ENCODE peak calls at places on chromosome 10, in five cellular contexts. W is ecto neural progenitor cell, Z is neural progenitor cell, O is HFF-Myc, F is HEK293T. P is an unnamed sample.
A peak's percentile ranks its signal among the peaks of the same experiment; 100 is the strongest.

GRCh38 chr10:110168601-110169481 is 38.6 kb upstream of the MXI1 start:
- DNase-seq in W (no peak), Z (no peak), O (no peak), F (no peak), P (no peak)

GRCh38 chr10:124353896-124354295 is 64.8 kb downstream of the OAT start:
- DNase-seq in W (no peak), Z (peak; percentile 18), O (no peak), F (no peak), P (no peak)

GRCh38 chr10:115026041-115026779 is 67.0 kb upstream of the ATRNL1 start:
- DNase-seq in W (no peak), Z (no peak), O (no peak), F (no peak), P (no peak)

GRCh38 chr10:118151461-118151860 is 104.7 kb upstream of the RAB11FIP2 start:
- DNase-seq in W (no peak), Z (no peak), O (no peak), F (no peak), P (no peak)

GRCh38 chr10:122021421-122021820 is 32.5 kb downstream of the TACC2 start:
- DNase-seq in W (no peak), Z (no peak), O (peak; percentile 48), F (no peak), P (peak; percentile 29)

GRCh38 chr10:47046321-47047126 is 135.3 kb downstream of the PTPN20 start:
- DNase-seq in W (no peak), Z (no peak), O (no peak), F (no peak), P (no peak)

GRCh38 chr10:75857896-75858295 is 426.5 kb downstream of the LRMDA start:
- DNase-seq in W (no peak), Z (no peak), O (no peak), F (no peak), P (no peak)

GRCh38 chr10:93573051-93573909 is 6.8 kb downstream of the FFAR4 start:
- DNase-seq in W (no peak), Z (no peak), O (no peak), F (no peak), P (no peak)

GRCh38 chr10:80569131-80569895 is 31.6 kb downstream of the SH2D4B start:
- DNase-seq in W (no peak), Z (no peak), O (no peak), F (no peak), P (no peak)

GRCh38 chr10:125886914-125887512 is 5.9 kb upstream of the DHX32 start:
- DNase-seq in W (no peak), Z (no peak), O (no peak), F (no peak), P (no peak)

GRCh38 chr10:123459371-123460224 is 206.6 kb upstream of the GPR26 start:
- DNase-seq in W (no peak), Z (no peak), O (no peak), F (no peak), P (no peak)

GRCh38 chr10:70477661-70478162 is 855 bp upstream of the PALD1 start:
- DNase-seq in W (peak; percentile 46), Z (peak; percentile 20), O (peak; percentile 40), F (no peak), P (no peak)

GRCh38 chr10:104038958-104039752 is 46.5 kb downstream of the COL17A1 start:
- DNase-seq in W (peak; percentile 36), Z (no peak), O (no peak), F (no peak), P (no peak)

GRCh38 chr10:93821051-93821772 is 63.5 kb downstream of the LGI1 start:
- DNase-seq in W (no peak), Z (peak; percentile 27), O (no peak), F (no peak), P (no peak)

GRCh38 chr10:71805776-71806705 is 32.7 kb upstream of the VSIR start:
- DNase-seq in W (peak; percentile 80), Z (peak; percentile 72), O (no peak), F (peak; percentile 87), P (no peak)

GRCh38 chr10:3339531-3339950 is 167.0 kb upstream of the PITRM1 start:
- DNase-seq in W (no peak), Z (no peak), O (peak; percentile 21), F (no peak), P (no peak)

GRCh38 chr10:11849908-11850307 is 26.8 kb downstream of the PROSER2 start:
- DNase-seq in W (no peak), Z (no peak), O (no peak), F (no peak), P (no peak)

GRCh38 chr10:31158000-31158658 is 126.5 kb upstream of the ZNF438 start:
- DNase-seq in W (no peak), Z (no peak), O (no peak), F (no peak), P (no peak)

GRCh38 chr10:19654576-19654975 is 161.7 kb upstream of the PLXDC2 start:
- DNase-seq in W (no peak), Z (no peak), O (peak; percentile 33), F (no peak), P (no peak)

GRCh38 chr10:78653555-78653954 is 415.2 kb upstream of the ZMIZ1 start:
- DNase-seq in W (no peak), Z (no peak), O (no peak), F (no peak), P (no peak)

GRCh38 chr10:77416327-77417135 is 221.1 kb downstream of the KCNMA1 start:
- DNase-seq in W (no peak), Z (no peak), O (peak; percentile 55), F (no peak), P (no peak)

GRCh38 chr10:125661942-125662515 is 20.9 kb downstream of the TEX36 start:
- DNase-seq in W (no peak), Z (no peak), O (peak; percentile 97), F (peak; percentile 77), P (peak; percentile 92)